ENCODE peak calls at places on chromosomes 5 and 9, in seven cellular contexts. H is GM23248, I is GM06990, F is AG04450, M is right cardiac atrium, E is colonic mucosa, B is dorsolateral prefrontal cortex. S is an unnamed sample.

GRCh38 chr9:36207016-36207415 is 16.3 kb downstream of the CLTA start:
- DNase-seq in H (peak), I (no peak), F (no peak), M (peak), E (no peak), B (peak), S (no peak)

GRCh38 chr9:33372900-33373299 is 29.5 kb downstream of the AQP7 start:
- DNase-seq in H (no peak), I (no peak), F (no peak), M (no peak), E (no peak), B (no peak), S (peak)

GRCh38 chr5:94503677-94504076 is 114.7 kb downstream of the KIAA0825 start:
- DNase-seq in H (no peak), I (no peak), F (no peak), M (no peak), E (no peak), B (no peak), S (no peak)

GRCh38 chr5:99379187-99379586 is 450.4 kb upstream of the CHD1 start:
- DNase-seq in H (no peak), I (no peak), F (no peak), M (no peak), E (no peak), B (no peak), S (no peak)

GRCh38 chr9:132857031-132857430 is 21.1 kb downstream of the AK8 start:
- DNase-seq in H (peak), I (no peak), F (peak), M (peak), E (peak), B (no peak), S (peak)

GRCh38 chr5:145975361-145976066 is 39.1 kb downstream of the SH3RF2 start:
- DNase-seq in H (peak), I (no peak), F (peak), M (no peak), E (peak), B (no peak), S (peak)

GRCh38 chr5:17258429-17258828 is 41.0 kb downstream of the BASP1 start:
- DNase-seq in H (peak), I (no peak), F (no peak), M (no peak), E (no peak), B (no peak), S (no peak)

GRCh38 chr9:117164512-117164911 is 250.3 kb downstream of the ASTN2 start:
- DNase-seq in H (no peak), I (no peak), F (no peak), M (no peak), E (no peak), B (no peak), S (no peak)

GRCh38 chr9:129496187-129497063 is 124.5 kb downstream of the C9orf50 start:
- DNase-seq in H (peak), I (peak), F (peak), M (peak), E (peak), B (peak), S (peak)

GRCh38 chr5:52777186-52777585 is 10.5 kb upstream of the ITGA1 start:
- DNase-seq in H (no peak), I (no peak), F (no peak), M (no peak), E (no peak), B (no peak), S (no peak)

GRCh38 chr9:19785230-19785629 is 3.6 kb downstream of the SLC24A2 start:
- DNase-seq in H (no peak), I (no peak), F (no peak), M (no peak), E (no peak), B (no peak), S (no peak)

GRCh38 chr5:56148453-56148971 is 84.6 kb downstream of the ANKRD55 start:
- DNase-seq in H (no peak), I (peak), F (no peak), M (no peak), E (no peak), B (no peak), S (no peak)

GRCh38 chr5:72244862-72245371 is 75.1 kb downstream of the MRPS27 start:
- DNase-seq in H (peak), I (peak), F (no peak), M (no peak), E (no peak), B (peak), S (no peak)

GRCh38 chr5:160118349-160119141 is 705 bp downstream of the PWWP2A start:
- DNase-seq in H (no peak), I (peak), F (no peak), M (peak), E (peak), B (peak), S (peak)

GRCh38 chr9:110099236-110099741 is 108.7 kb downstream of the C9orf152 start:
- DNase-seq in H (peak), I (no peak), F (no peak), M (peak), E (no peak), B (no peak), S (no peak)

GRCh38 chr5:95718203-95718602 is 12.9 kb upstream of the RHOBTB3 start:
- DNase-seq in H (no peak), I (peak), F (no peak), M (no peak), E (no peak), B (no peak), S (no peak)

GRCh38 chr5:149496166-149496565 is 55.1 kb downstream of the CSNK1A1 start:
- DNase-seq in H (no peak), I (no peak), F (no peak), M (no peak), E (no peak), B (no peak), S (no peak)

GRCh38 chr9:106441283-106441682 is 421.7 kb upstream of the ZNF462 start:
- DNase-seq in H (no peak), I (no peak), F (no peak), M (no peak), E (no peak), B (no peak), S (no peak)

GRCh38 chr9:107251756-107252322 is 31.2 kb upstream of the RAD23B start:
- DNase-seq in H (peak), I (no peak), F (peak), M (peak), E (no peak), B (peak), S (peak)

DNA sequence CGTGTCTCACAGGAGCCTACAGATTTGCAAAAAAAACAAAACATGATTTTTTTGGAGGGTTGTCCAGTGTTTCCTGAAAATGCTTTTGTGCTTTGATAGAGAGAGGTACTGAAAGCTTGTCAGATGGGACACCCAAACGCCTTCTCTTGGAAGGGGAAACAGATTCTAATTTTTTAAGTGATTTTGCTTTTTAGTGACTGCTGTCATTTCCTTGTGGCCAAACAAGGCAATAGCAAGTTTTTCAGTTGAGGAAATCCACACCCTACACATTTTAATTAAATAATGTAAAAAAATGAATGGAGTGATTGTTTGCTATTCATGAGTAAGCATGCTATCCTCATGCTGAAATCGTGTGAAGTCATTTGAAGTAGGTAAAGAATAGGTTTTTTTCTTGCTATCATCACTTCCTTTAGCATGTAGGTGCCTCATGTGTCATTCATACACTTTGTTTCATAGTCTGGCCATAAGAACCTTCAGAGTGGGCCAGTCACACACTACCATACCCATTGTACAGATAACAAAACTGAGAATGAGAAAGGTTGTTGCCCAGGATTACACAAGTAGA is 682.7 kb upstream of the WWC1 start:
- DNase-seq in H (peak), I (no peak), F (no peak), M (no peak), E (no peak), B (no peak), S (no peak)
- H3K4me3 ChIP-seq in H (no peak), I (no peak), F (no peak), M (no peak), E (no peak), B (no peak), S (no peak)

GRCh38 chr5:171451421-171451820 is 32.0 kb downstream of the FGF18 start:
- DNase-seq in H (no peak), I (no peak), F (no peak), M (no peak), E (no peak), B (no peak), S (no peak)
- H3K4me3 ChIP-seq in H (peak), I (no peak), F (no peak), M (peak), E (no peak), B (no peak), S (peak)

DNA sequence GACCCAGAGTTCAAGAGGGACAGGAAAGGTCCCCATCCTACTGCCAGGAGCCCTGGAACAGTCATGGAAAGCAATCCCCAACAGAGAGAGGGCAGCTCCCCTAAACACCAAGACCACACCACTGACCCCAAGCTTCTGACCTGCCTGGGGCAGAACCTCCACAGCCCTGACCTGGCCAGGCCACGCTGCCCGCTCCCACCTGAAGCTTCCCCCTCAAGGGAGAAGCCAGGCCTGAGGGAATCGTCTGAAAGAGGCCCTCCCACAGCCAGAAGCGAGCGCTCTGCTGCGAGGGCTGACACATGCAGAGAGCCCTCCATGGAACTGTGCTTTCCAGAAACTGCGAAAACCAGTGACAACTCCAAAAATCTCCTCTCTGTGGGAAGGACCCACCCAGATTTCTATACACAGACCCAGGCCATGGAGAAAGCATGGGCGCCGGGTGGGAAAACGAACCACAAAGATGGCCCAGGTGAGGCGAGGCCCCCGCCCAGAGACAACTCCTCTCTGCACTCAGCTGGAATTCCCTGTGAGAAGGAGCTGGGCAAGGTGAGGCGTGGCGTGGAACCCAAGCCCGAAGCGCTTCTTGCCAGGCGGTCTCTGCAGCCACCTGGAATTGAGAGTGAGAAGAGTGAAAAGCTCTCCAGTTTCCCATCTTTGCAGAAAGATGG is 31.6 kb downstream of the CD180 start:
- DNase-seq in H (no peak), I (no peak), F (no peak), M (peak), E (no peak), B (no peak), S (no peak)
- H3K4me3 ChIP-seq in H (no peak), I (no peak), F (no peak), M (no peak), E (no peak), B (no peak), S (no peak)

GRCh38 chr5:68220260-68220659 is 4.7 kb downstream of the PIK3R1 start:
- DNase-seq in H (no peak), I (no peak), F (no peak), M (no peak), E (no peak), B (no peak), S (no peak)

GRCh38 chr5:68222310-68222709 is 6.8 kb downstream of the PIK3R1 start:
- DNase-seq in H (no peak), I (no peak), F (no peak), M (peak), E (peak), B (no peak), S (no peak)

GRCh38 chr5:68222824-68223354 is 7.3 kb downstream of the PIK3R1 start:
- DNase-seq in H (no peak), I (no peak), F (no peak), M (no peak), E (no peak), B (no peak), S (no peak)

GRCh38 chr5:68220914-68221313 is 5.4 kb downstream of the PIK3R1 start:
- DNase-seq in H (no peak), I (no peak), F (no peak), M (no peak), E (no peak), B (no peak), S (no peak)

GRCh38 chr5:68221488-68221887 is 5.9 kb downstream of the PIK3R1 start:
- DNase-seq in H (no peak), I (no peak), F (no peak), M (no peak), E (no peak), B (no peak), S (no peak)
- H3K4me3 ChIP-seq in H (no peak), I (no peak), F (no peak), M (no peak), E (no peak), B (no peak), S (no peak)

GRCh38 chr5:6674886-6675285 is 38.3 kb upstream of the TENT4A start:
- DNase-seq in H (no peak), I (no peak), F (no peak), M (no peak), E (no peak), B (no peak), S (no peak)

GRCh38 chr5:6676702-6677101 is 36.5 kb upstream of the TENT4A start:
- DNase-seq in H (peak), I (no peak), F (no peak), M (no peak), E (no peak), B (no peak), S (no peak)

GRCh38 chr5:6673963-6674362 is 39.3 kb upstream of the TENT4A start:
- DNase-seq in H (no peak), I (no peak), F (no peak), M (no peak), E (no peak), B (no peak), S (no peak)

GRCh38 chr5:6674421-6674820 is 38.8 kb upstream of the TENT4A start:
- DNase-seq in H (no peak), I (no peak), F (no peak), M (no peak), E (no peak), B (no peak), S (no peak)

DNA sequence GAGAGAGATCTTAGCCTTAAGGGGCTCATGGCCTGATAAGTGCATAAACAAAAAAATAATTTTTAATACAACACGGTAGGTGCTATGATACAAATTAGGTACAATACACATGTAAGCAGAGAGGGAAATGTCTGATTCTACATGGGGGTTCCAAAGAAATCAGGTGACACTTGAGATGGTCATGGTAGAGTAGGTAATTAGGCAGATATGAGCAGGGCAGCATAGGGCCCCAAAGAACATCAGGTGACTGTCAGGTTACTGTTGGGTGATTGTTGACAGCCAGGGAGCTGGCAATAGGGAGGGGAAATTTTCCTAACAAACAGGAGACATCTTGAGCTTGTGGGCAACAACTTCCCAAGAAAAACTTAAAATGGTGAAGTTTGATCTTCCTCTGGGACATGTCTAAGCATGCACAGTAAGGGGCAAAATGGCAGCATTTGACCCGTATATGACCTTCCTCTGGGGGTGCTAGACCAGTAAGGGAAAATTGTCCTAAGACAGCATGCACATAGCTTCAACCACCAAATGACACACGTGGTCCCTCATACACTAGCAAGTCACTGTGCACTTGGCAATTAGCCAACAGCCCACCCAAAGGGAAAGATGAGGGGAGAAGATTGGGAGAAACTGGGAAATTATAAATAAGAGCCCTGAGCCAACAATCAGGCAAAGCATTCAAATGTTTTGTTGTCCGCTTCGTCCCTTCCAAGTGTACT is 37.3 kb upstream of the TENT4A start:
- DNase-seq in H (no peak), I (no peak), F (no peak), M (no peak), E (no peak), B (no peak), S (no peak)
- H3K4me3 ChIP-seq in H (no peak), I (no peak), F (no peak), M (no peak), E (no peak), B (no peak), S (no peak)

GRCh38 chr9:137762414-137763061 is 115.0 kb upstream of the CACNA1B start:
- DNase-seq in H (no peak), I (peak), F (no peak), M (no peak), E (no peak), B (no peak), S (peak)
- H3K4me3 ChIP-seq in H (no peak), I (peak), F (no peak), M (no peak), E (no peak), B (no peak), S (no peak)

DNA sequence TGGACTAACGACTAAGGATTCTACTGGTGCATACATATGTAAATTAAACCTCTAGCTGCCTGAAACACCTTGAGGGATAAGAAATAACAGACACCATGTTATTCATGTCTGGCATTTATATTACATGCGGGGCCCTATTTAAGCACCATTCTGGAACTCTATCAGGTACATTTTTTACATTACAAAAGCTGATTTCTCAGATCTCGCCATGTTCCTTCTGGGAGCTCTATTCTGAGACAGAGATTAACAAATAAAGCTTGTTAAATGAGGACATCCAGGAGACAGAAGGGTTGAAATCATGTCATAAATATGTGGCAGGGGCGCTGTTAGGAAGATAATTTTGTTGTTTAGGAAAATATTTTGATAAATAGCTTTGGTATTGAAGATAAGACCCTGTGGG is 93.4 kb upstream of the SLIT3 start:
- DNase-seq in H (no peak), I (no peak), F (no peak), M (no peak), E (no peak), B (no peak), S (no peak)
- H3K4me3 ChIP-seq in H (no peak), I (no peak), F (no peak), M (no peak), E (no peak), B (no peak), S (no peak)